ENCODE peak calls at places on chromosomes 16 and 17, in ten cellular contexts. L is Calu3; R is GM06990; V is A549; T is CD4-positive, alpha-beta T cell; H is OCI-LY7; E is heart right ventricle; P is progenitor cell of endocrine pancreas; K is AG09319; B is heart left ventricle. C is an unnamed sample.

GRCh38 chr17:35235917-35236316 is 7.0 kb upstream of the SLFN5 start:
- DNase-seq in V (no peak), P (no peak), K (no peak), T (no peak), R (no peak), H (no peak), B (no peak), L (no peak), E (no peak), C (no peak)

GRCh38 chr17:28173071-28173561 is 130.6 kb downstream of the NLK start:
- DNase-seq in B (no peak), R (no peak), K (no peak), L (no peak), P (no peak), T (no peak), V (no peak), E (no peak), H (no peak), C (no peak)

GRCh38 chr16:69057400-69058378 is 47.8 kb upstream of the HAS3 start:
- DNase-seq in L (no peak), R (no peak), H (no peak), V (peak), B (no peak), P (no peak), E (no peak), T (no peak), K (no peak), C (peak)

GRCh38 chr17:40329981-40330794 is 21.2 kb downstream of the RARA start:
- DNase-seq in E (peak), R (no peak), K (no peak), T (no peak), P (no peak), H (no peak), V (no peak), L (no peak), B (peak), C (no peak)

GRCh38 chr16:10200823-10201571 is 18.8 kb upstream of the GRIN2A start:
- DNase-seq in V (no peak), H (no peak), R (no peak), K (no peak), L (no peak), B (no peak), P (no peak), E (no peak), T (no peak), C (no peak)

GRCh38 chr17:44734272-44734671 is 24.5 kb upstream of the ADAM11 start:
- DNase-seq in R (no peak), E (no peak), P (no peak), H (no peak), L (no peak), K (no peak), V (no peak), T (no peak), B (no peak), C (no peak)

GRCh38 chr16:73956592-73957495 is 339.8 kb upstream of the PSMD7 start:
- DNase-seq in P (peak), R (no peak), V (peak), B (peak), T (no peak), K (peak), E (peak), H (peak), L (peak), C (peak)

GRCh38 chr17:60369727-60370126 is 22.2 kb downstream of the USP32 start:
- DNase-seq in B (no peak), L (no peak), T (no peak), V (no peak), R (no peak), K (no peak), H (no peak), P (no peak), E (no peak), C (no peak)

GRCh38 chr16:2953706-2954105 is 10.4 kb upstream of the KREMEN2 start:
- DNase-seq in T (no peak), V (no peak), E (no peak), H (peak), P (no peak), B (no peak), L (no peak), K (no peak), R (peak), C (no peak)

GRCh38 chr17:42288985-42289862 is 926 bp downstream of the STAT5A start:
- DNase-seq in H (no peak), K (no peak), E (no peak), T (no peak), P (no peak), V (no peak), R (peak), L (no peak), B (no peak), C (peak)

GRCh38 chr17:82449136-82449882 is 1.2 kb downstream of the CYBC1 start:
- DNase-seq in B (peak), K (no peak), H (peak), V (no peak), L (no peak), T (peak), E (peak), P (no peak), R (peak), C (peak)

GRCh38 chr17:40325156-40326013 is 16.4 kb downstream of the RARA start:
- DNase-seq in V (no peak), H (no peak), R (no peak), L (no peak), E (no peak), B (no peak), T (no peak), K (no peak), P (no peak), C (peak)

GRCh38 chr16:30355954-30356308 is 823 bp upstream of the CD2BP2 start:
- DNase-seq in P (no peak), V (no peak), K (no peak), T (no peak), R (no peak), E (no peak), H (no peak), L (no peak), B (no peak), C (no peak)

GRCh38 chr16:49116873-49117272 is 164.8 kb downstream of the CBLN1 start:
- DNase-seq in L (no peak), K (no peak), T (no peak), P (no peak), H (no peak), E (no peak), R (no peak), B (no peak), V (no peak), C (no peak)

GRCh38 chr17:58005031-58005727 is 1.9 kb downstream of the SRSF1 start:
- DNase-seq in V (peak), T (no peak), K (no peak), H (no peak), L (no peak), E (no peak), P (no peak), R (no peak), B (no peak), C (no peak)

GRCh38 chr17:58006563-58006923 is 503 bp downstream of the SRSF1 start:
- DNase-seq in P (peak), R (no peak), B (peak), L (peak), H (peak), K (no peak), E (peak), V (peak), T (no peak), C (no peak)

GRCh38 chr17:58005728-58006562 is 1.1 kb downstream of the SRSF1 start:
- DNase-seq in K (no peak), R (no peak), P (no peak), E (no peak), T (peak), L (no peak), V (no peak), H (no peak), B (no peak), C (no peak)

GRCh38 chr17:58007781-58008706 is 998 bp upstream of the SRSF1 start:
- DNase-seq in T (no peak), K (no peak), V (no peak), B (peak), L (no peak), E (no peak), P (no peak), H (no peak), R (no peak), C (no peak)

DNA sequence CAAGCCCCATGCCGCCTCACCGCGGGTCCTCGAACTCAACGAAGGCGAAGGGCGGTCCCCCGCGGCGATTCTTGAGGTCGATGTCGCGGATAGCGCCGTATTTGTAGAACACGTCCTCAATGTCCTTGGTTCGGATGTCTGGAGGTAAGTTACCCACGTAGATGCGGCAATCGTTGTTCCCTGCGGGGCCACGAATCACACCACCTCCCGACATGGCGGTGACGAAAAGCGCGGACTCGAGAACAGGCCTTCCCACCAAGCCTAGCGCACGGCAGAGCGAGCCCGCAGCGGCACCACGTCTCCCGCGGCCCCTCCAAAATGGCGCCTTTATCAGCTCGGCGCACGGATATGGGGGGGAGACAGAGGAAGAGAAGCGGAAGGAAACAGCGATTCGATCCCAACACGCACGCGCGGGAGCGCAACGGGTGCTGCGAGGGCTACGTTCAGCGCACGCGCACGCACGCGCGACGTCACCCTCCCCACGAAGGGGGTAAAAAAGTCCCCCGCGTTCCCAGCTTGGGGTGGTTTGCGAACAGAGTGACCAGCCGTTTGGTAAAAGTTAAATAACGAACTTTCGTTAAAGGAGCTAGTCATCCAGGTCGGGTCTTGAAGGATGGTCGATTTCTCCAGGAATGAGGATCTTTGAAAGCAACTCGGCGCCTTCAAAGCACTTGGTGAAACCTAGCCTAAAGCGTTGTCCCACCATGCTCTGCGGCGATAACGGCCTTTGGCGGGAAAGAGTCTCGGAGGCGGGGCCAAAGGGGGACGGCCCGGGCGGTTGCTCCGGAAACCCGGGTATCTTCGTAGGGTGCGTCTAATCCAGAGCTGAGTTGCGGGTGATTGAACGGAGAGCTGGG is at the start of gene SRSF1:
- DNase-seq in P (peak), K (peak), E (peak), T (peak), V (peak), R (peak), B (peak), L (peak), H (peak), C (peak)
- TF ChIP-seq CTCF in P (no peak), K (no peak), E (no peak), T (no peak), V (no peak), R (no peak), B (no peak), L (no peak), H (no peak), C (no peak)

GRCh38 chr16:22813223-22813945 is 578 bp upstream of the HS3ST2 start:
- DNase-seq in K (no peak), H (no peak), L (no peak), B (peak), R (peak), T (no peak), E (peak), V (no peak), P (peak), C (peak)
- TF ChIP-seq CTCF in K (peak), H (no peak), L (no peak), B (peak), R (no peak), T (no peak), E (peak), V (peak), P (peak), C (peak)

DNA sequence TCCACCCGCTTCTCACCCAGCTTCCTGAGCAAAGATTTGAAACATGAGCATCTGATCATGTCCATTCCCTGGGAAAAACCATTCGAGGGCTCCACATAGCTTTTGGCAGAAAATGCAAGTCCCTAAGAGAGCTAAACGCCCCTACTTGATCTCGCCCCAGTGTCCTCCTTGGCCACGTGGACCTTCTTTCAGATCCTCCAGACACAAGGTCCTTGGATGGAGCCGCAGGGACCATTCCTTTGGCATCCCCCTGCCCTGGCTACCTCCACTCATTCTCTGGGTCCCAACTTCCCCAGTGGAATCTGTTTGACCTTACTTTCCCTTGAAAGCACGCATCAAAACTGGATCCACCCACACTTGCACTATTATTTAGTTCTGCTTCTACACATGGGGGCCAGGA is 146.5 kb downstream of the SDK2 start:
- DNase-seq in V (no peak), R (no peak), B (no peak), K (no peak), H (no peak), T (no peak), P (no peak), E (no peak), L (no peak), C (no peak)
- TF ChIP-seq CTCF in V (no peak), R (no peak), B (no peak), K (no peak), H (no peak), T (no peak), P (no peak), E (no peak), L (no peak), C (no peak)

GRCh38 chr16:85529489-85530369 is 83.4 kb upstream of the GSE1 start:
- DNase-seq in P (no peak), R (no peak), T (no peak), E (peak), K (no peak), L (no peak), B (no peak), V (peak), H (no peak), C (no peak)
- TF ChIP-seq CTCF in P (peak), R (no peak), T (no peak), E (no peak), K (no peak), L (peak), B (no peak), V (no peak), H (no peak), C (no peak)

DNA sequence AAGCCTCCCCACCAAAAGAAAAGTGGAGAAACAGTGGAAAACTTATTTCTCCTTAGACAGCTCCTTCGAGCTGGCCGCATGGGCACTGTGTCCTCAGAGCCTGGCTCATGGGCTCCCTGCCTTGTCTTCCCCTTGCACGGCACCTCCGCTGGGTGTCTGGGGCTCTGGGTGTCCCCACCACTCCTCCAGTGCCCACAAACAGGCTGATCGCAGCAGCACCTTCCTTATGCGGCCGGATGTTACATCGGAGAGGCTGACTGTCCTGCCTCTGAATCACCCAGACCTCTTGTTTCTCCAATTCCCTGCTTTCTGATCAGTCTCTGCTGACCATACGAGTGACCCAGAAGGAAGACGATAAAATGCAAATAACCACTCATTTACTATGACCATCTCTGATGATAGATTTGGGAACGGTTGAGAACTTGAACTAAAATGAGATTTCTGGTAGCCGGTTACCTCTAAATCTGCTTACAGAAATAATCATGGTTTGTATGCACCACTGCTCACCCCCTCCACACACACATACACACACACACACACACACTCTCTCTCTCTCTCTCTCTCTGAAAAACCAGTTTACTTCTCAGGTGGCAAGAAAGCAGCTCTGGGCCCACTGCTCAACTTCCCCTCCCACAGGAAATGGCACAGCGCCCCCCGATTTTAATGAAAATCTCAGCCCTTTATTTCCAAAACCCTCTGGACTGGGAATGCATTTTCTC is 121.5 kb downstream of the SLC39A11 start:
- DNase-seq in B (no peak), T (no peak), L (no peak), R (no peak), K (no peak), E (no peak), P (no peak), V (no peak), H (peak), C (no peak)
- TF ChIP-seq CTCF in B (no peak), T (no peak), L (no peak), R (no peak), K (no peak), E (no peak), P (no peak), V (no peak), H (peak), C (no peak)

DNA sequence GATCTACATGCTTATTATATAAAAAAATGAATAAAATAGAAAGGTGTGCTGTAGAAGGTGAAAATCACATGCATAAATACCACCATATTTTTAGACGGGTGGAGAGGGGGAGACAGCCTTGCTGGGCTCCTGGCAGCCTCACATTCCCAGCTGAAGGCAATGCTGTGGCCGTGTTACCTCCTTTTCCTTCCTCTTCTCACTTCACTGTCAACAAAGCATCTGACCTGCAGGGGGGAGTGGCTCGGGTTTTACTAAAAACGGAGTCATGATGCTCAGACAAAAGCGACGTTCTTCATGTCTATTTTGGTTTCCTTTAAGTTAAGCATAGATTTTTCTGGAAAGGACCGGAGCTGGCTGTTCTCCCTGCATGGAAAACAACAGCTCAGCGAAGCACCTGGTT is 5.6 kb upstream of the RPTOR start:
- DNase-seq in E (no peak), P (no peak), K (no peak), B (no peak), T (no peak), R (no peak), H (peak), L (no peak), V (peak), C (peak)
- TF ChIP-seq CTCF in E (no peak), P (no peak), K (no peak), B (no peak), T (no peak), R (no peak), H (peak), L (no peak), V (no peak), C (no peak)

GRCh38 chr17:57499648-57500049 is 243.3 kb downstream of the MSI2 start:
- DNase-seq in E (no peak), T (no peak), P (no peak), B (no peak), K (no peak), H (no peak), V (peak), R (no peak), L (no peak), C (no peak)

GRCh38 chr17:57505841-57506240 is 239.3 kb downstream of the CCDC182 start:
- DNase-seq in P (no peak), L (no peak), V (no peak), T (no peak), R (no peak), E (no peak), K (no peak), H (no peak), B (no peak), C (no peak)

GRCh38 chr17:57501016-57501415 is 244.1 kb downstream of the CCDC182 start:
- DNase-seq in V (no peak), E (no peak), P (no peak), R (no peak), L (no peak), K (no peak), T (no peak), H (no peak), B (no peak), C (no peak)

GRCh38 chr17:57506253-57506911 is 238.7 kb downstream of the CCDC182 start:
- DNase-seq in L (no peak), P (no peak), V (no peak), R (no peak), E (no peak), T (no peak), B (no peak), K (no peak), H (no peak), C (no peak)

DNA sequence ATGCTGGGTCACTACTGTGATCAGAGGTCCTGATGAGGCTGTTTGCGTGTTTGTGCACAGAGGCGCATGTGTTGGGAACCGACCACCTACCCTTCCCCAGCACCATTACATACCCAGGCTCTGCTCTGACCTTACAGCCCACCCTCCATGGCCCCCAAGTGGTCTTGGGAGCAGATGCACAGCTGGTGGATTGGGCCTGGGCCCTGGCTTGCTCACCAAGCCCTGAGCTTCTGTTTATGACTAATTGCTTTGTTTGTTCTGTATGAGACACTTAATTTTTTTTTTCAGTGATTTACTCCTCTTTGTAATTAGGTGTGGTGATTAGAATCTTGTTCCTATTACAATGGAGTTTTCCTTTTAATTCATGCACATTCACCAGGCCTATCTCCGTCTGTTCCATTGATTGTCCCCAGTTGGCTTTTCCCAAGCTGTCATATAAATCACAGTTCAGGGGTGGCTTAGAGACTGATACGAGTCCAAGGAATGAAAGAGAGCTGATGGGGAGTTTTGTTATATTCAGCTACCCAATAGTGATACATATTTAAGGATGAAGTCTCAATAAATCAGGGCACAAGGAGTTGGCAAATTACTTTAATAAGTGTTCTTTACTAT is 242.3 kb downstream of the CCDC182 start:
- DNase-seq in V (no peak), B (no peak), R (no peak), K (no peak), T (no peak), P (no peak), L (no peak), H (no peak), E (no peak), C (no peak)
- TF ChIP-seq CTCF in V (no peak), B (no peak), R (no peak), K (no peak), T (no peak), P (no peak), L (no peak), H (no peak), E (no peak), C (no peak)

DNA sequence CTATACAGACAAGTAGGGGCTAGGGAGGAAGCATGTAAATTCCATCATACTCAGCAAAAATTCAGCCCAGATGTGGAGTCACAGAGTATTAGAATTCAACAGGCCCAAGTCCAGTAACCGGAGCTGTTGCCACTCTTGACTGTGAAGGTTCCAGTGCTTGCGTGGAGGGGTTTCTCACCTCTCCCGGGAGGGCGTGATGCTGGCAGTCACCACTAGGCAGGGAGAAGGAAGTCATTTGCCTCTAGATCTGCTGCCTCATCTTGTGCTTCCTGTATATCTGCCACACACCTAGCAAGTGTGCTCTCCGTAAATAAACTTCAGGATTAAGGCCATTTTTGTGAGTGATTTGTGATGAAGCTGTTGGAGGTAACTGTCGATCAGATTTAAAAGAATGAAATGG is 1.0 kb upstream of the CKLF start:
- DNase-seq in V (peak), R (peak), H (peak), B (no peak), L (peak), E (no peak), T (peak), P (no peak), K (no peak), C (peak)
- TF ChIP-seq CTCF in V (no peak), R (peak), H (peak), B (peak), L (peak), E (no peak), T (peak), P (peak), K (peak), C (no peak)